ENCODE peak calls at places on chromosomes 1 and 21, in four cellular contexts. L, Z, W and C are unnamed samples. For H3K4me1, the result is how much of the 10 kb centered on the place peaks cover.

GRCh38 chr1:212458817-212459216 is 26.1 kb downstream of the NENF start:
- DNase-seq in L (no peak), Z (no peak), W (no peak), C (no peak)

GRCh38 chr1:55305735-55306134 is 90.6 kb upstream of the USP24 start:
- DNase-seq in L (no peak), Z (peak), W (no peak), C (no peak)

GRCh38 chr1:113320972-113321680 is 69.2 kb upstream of the MAGI3 start:
- DNase-seq in L (no peak), Z (peak), W (no peak), C (no peak)

GRCh38 chr1:43251024-43251423 is 18.8 kb upstream of the TMEM125 start:
- DNase-seq in L (no peak), Z (no peak), W (no peak), C (no peak)

GRCh38 chr1:24991242-24992037 is 61.4 kb upstream of the RUNX3 start:
- DNase-seq in L (no peak), Z (no peak), W (no peak), C (no peak)

GRCh38 chr1:37765937-37766664 is 1.2 kb upstream of the EPHA10 start:
- DNase-seq in L (peak), Z (no peak), W (peak), C (no peak)

GRCh38 chr1:217534566-217534965 is 96.3 kb downstream of the GPATCH2 start:
- DNase-seq in L (no peak), Z (no peak), W (no peak), C (no peak)

GRCh38 chr1:116902027-116902426 is 7.7 kb upstream of the PTGFRN start:
- DNase-seq in L (no peak), Z (no peak), W (no peak), C (no peak)

GRCh38 chr21:45475797-45476570 is 66.3 kb downstream of the SLC19A1 start:
- DNase-seq in L (no peak), Z (no peak), W (no peak), C (no peak)

DNA sequence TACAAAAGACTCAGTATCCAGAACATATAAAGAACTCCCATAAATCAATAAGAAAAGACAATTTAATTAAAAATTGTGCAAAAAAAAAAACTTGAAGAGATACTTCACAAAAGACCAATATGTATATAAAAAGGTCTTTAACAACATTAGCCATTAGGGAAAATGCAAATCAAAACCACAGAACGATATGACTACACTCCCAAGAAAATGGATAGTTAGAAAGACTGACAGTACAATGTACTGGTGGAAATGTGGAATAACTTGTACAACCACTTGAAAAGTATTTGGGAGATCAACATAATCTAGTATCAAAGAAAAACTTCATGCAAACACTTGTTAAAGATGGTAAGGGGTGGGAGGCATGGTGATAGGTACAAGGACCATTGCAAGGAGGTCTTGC is 3.9 kb upstream of the CLCA1 start:
- DNase-seq in L (no peak), Z (no peak), W (no peak), C (no peak)
- H3K4me1 ChIP-seq in L (under half), Z (under half), W (under half), C (under half)

GRCh38 chr1:204920511-204920910 is 49.8 kb downstream of the NFASC start:
- DNase-seq in L (no peak), Z (no peak), W (no peak), C (no peak)
- H3K4me1 ChIP-seq in L (under half), Z (under half), W (under half), C (under half)

GRCh38 chr1:21329209-21329844 is 39.1 kb upstream of the ECE1 start:
- DNase-seq in L (no peak), Z (no peak), W (no peak), C (no peak)
- H3K4me1 ChIP-seq in L (under half), Z (under half), W (half or more), C (under half)

GRCh38 chr1:12179111-12179519 is 12.3 kb downstream of the TNFRSF1B start:
- DNase-seq in L (no peak), Z (peak), W (no peak), C (no peak)
- H3K4me1 ChIP-seq in L (under half), Z (under half), W (under half), C (under half)